ENCODE peak calls at places on chromosomes 4 and X, in five cellular contexts. S, R, X, Z and O are unnamed samples.

GRCh38 chr4:32148120-32148666 is 1428.0 kb downstream of the PCDH7 start:
- DNase-seq in R (no peak), Z (no peak), X (no peak), S (no peak), O (no peak)

GRCh38 chr4:26557164-26557563 is 26.7 kb upstream of the TBC1D19 start:
- DNase-seq in S (no peak), X (no peak), R (no peak), Z (no peak), O (no peak)

GRCh38 chrX:112043997-112044396 is 38.6 kb downstream of the TRPC5 start:
- DNase-seq in S (peak), R (no peak), X (no peak), Z (no peak), O (no peak)

GRCh38 chr4:114600066-114600552 is 1.5 kb downstream of the UGT8 start:
- DNase-seq in R (no peak), X (no peak), Z (no peak), S (peak), O (no peak)

GRCh38 chr4:105472871-105473339 is 957 bp downstream of the PPA2 start:
- DNase-seq in X (no peak), Z (no peak), S (no peak), R (no peak), O (peak)

GRCh38 chrX:148161661-148162060 is 180.5 kb downstream of the FMR1NB start:
- DNase-seq in X (no peak), Z (no peak), R (no peak), S (no peak), O (no peak)

GRCh38 chrX:22081475-22082092 is 49.5 kb downstream of the PHEX start:
- DNase-seq in Z (no peak), S (peak), R (no peak), X (peak), O (no peak)

GRCh38 chr4:8238061-8238511 is 31.5 kb upstream of the HTRA3 start:
- DNase-seq in Z (no peak), X (no peak), S (peak), R (no peak), O (no peak)

GRCh38 chr4:86159216-86159615 is 200.6 kb downstream of the MAPK10 start:
- DNase-seq in Z (no peak), R (no peak), S (no peak), X (no peak), O (no peak)

GRCh38 chrX:125205084-125205917 is 114.4 kb upstream of the TEX13C start:
- DNase-seq in R (no peak), S (no peak), X (no peak), Z (peak), O (no peak)

GRCh38 chr4:27019766-27020165 is 159.1 kb downstream of the STIM2 start:
- DNase-seq in X (no peak), Z (no peak), R (no peak), S (no peak), O (no peak)

GRCh38 chr4:74663631-74664030 is 130.7 kb downstream of the BTC start:
- DNase-seq in Z (no peak), S (no peak), X (no peak), R (no peak), O (no peak)

GRCh38 chr4:74612837-74613236 is 167.9 kb downstream of the AREG start:
- DNase-seq in Z (no peak), X (no peak), S (no peak), R (no peak), O (no peak)

GRCh38 chr4:1619151-1619672 is 64.9 kb downstream of the FAM53A start:
- DNase-seq in S (no peak), Z (no peak), X (no peak), R (no peak), O (no peak)

GRCh38 chr4:177016541-177017141 is 223.9 kb upstream of the VEGFC start:
- DNase-seq in X (no peak), Z (no peak), R (no peak), S (no peak), O (no peak)

GRCh38 chr4:177455591-177455990 is 13.4 kb upstream of the AGA start:
- DNase-seq in R (no peak), S (no peak), Z (no peak), X (no peak), O (no peak)

GRCh38 chr4:102641796-102642195 is 119.0 kb downstream of the MANBA start:
- DNase-seq in Z (no peak), R (no peak), S (no peak), X (no peak), O (no peak)

GRCh38 chr4:117793786-117794369 is 240.4 kb upstream of the NDST3 start:
- DNase-seq in X (no peak), Z (no peak), R (no peak), S (no peak), O (no peak)

GRCh38 chr4:172953896-172954568 is 214.6 kb upstream of the GALNT7 start:
- DNase-seq in R (no peak), Z (no peak), X (no peak), S (no peak), O (no peak)

GRCh38 chr4:114156371-114156770 is 176.9 kb upstream of the ARSJ start:
- DNase-seq in R (no peak), X (no peak), S (no peak), Z (no peak), O (no peak)

GRCh38 chr4:40418430-40419230 is 83.5 kb downstream of the CHRNA9 start:
- DNase-seq in Z (no peak), X (no peak), R (peak), S (no peak), O (no peak)

GRCh38 chrX:24190500-24191156 is 41.1 kb downstream of the ZFX start:
- DNase-seq in X (no peak), Z (no peak), R (no peak), S (no peak), O (no peak)

GRCh38 chrX:148498067-148498466 is 2.4 kb upstream of the AFF2 start:
- DNase-seq in S (no peak), X (no peak), Z (no peak), R (no peak), O (no peak)

GRCh38 chrX:110248582-110248981 is 69.3 kb downstream of the AMMECR1 start:
- DNase-seq in Z (no peak), S (no peak), X (no peak), R (no peak), O (no peak)

GRCh38 chr4:5205981-5206380 is 154.7 kb downstream of the STK32B start:
- DNase-seq in S (no peak), R (no peak), Z (no peak), X (no peak), O (no peak)

GRCh38 chr4:121154103-121154515 is 10.0 kb downstream of the TNIP3 start:
- DNase-seq in Z (no peak), S (no peak), R (no peak), X (peak), O (no peak)

GRCh38 chrX:81174286-81174685 is 27.4 kb downstream of the HMGN5 start:
- DNase-seq in X (no peak), R (no peak), Z (no peak), S (peak), O (no peak)

GRCh38 chr4:115841873-115842272 is 728.5 kb upstream of the NDST4 start:
- DNase-seq in Z (no peak), S (no peak), R (no peak), X (no peak), O (no peak)

GRCh38 chrX:153731117-153731844 is 6.6 kb downstream of the ABCD1 start:
- DNase-seq in X (no peak), S (no peak), Z (no peak), R (no peak), O (no peak)

GRCh38 chr4:38085394-38086150 is 125.4 kb downstream of the PTTG2 start:
- DNase-seq in R (no peak), S (no peak), Z (no peak), X (no peak), O (no peak)

GRCh38 chrX:38893441-38893840 is 92.2 kb downstream of the MID1IP1 start:
- DNase-seq in R (no peak), Z (no peak), S (no peak), X (no peak), O (no peak)

GRCh38 chrX:38287669-38288068 is 39.6 kb downstream of the RPGR start:
- DNase-seq in R (no peak), S (no peak), Z (no peak), X (no peak), O (no peak)

GRCh38 chrX:118049713-118050112 is 66.9 kb downstream of the KLHL13 start:
- DNase-seq in R (no peak), S (no peak), X (no peak), Z (no peak), O (no peak)

GRCh38 chr4:85790582-85790981 is 315.6 kb downstream of the ARHGAP24 start:
- DNase-seq in X (no peak), R (no peak), S (no peak), Z (no peak), O (no peak)

GRCh38 chr4:152236519-152237056 is 299.3 kb downstream of the FBXW7 start:
- DNase-seq in S (no peak), R (no peak), Z (no peak), X (no peak), O (no peak)

GRCh38 chr4:36363024-36363423 is 81.6 kb downstream of the DTHD1 start:
- DNase-seq in X (no peak), S (no peak), R (no peak), Z (no peak), O (no peak)

GRCh38 chrX:30141966-30142365 is 73.4 kb upstream of the MAGEB2 start:
- DNase-seq in S (peak), Z (no peak), R (peak), X (no peak), O (no peak)

GRCh38 chrX:43728002-43728401 is 71.9 kb downstream of the MAOA start:
- DNase-seq in R (no peak), S (no peak), Z (no peak), X (no peak), O (no peak)